ENCODE peak calls at places on chromosomes 12 and 14, in eight cellular contexts. C, A, W, P, D, L, Z and G are unnamed samples. For H3K9me3, H3K36me3 and H3K4me1, the result is how much of the 10 kb centered on the place peaks cover.

GRCh38 chr12:55915481-55915856 is 12.2 kb downstream of the PYM1 start:
- DNase-seq in L (no peak), W (no peak), C (no peak), Z (no peak), P (no peak), A (no peak), D (no peak), G (no peak)

GRCh38 chr14:49971156-49972141 is 78.6 kb downstream of the ARF6 start:
- DNase-seq in A (no peak), L (peak), W (peak), D (peak), C (peak), Z (peak), P (no peak), G (peak)

GRCh38 chr12:58393152-58393551 is 451.8 kb downstream of the ATP23 start:
- DNase-seq in Z (no peak), D (no peak), C (no peak), P (no peak), W (no peak), L (peak), A (no peak), G (no peak)

GRCh38 chr14:106200539-106201310 is 674.3 kb downstream of the TMEM121 start:
- DNase-seq in W (peak), Z (no peak), L (no peak), C (peak), P (no peak), A (no peak), D (no peak), G (no peak)

GRCh38 chr12:89470741-89471504 is 53.7 kb downstream of the GALNT4 start:
- DNase-seq in A (no peak), Z (no peak), P (no peak), W (peak), C (peak), L (peak), D (peak), G (peak)

GRCh38 chr14:72525087-72525909 is 368.6 kb downstream of the DPF3 start:
- DNase-seq in P (no peak), Z (no peak), W (no peak), L (no peak), D (no peak), C (no peak), A (no peak), G (no peak)

GRCh38 chr12:6641131-6641530 is 5.4 kb upstream of the LPAR5 start:
- DNase-seq in Z (no peak), L (no peak), W (no peak), P (no peak), D (no peak), C (no peak), A (no peak), G (no peak)

GRCh38 chr12:49032276-49032675 is 13.7 kb upstream of the PRKAG1 start:
- DNase-seq in W (no peak), D (no peak), P (no peak), C (no peak), Z (no peak), A (no peak), L (no peak), G (no peak)

GRCh38 chr14:103123128-103123633 is at the start of gene TNFAIP2:
- DNase-seq in Z (peak), C (no peak), A (peak), D (peak), W (no peak), L (no peak), P (peak), G (no peak)

GRCh38 chr12:52139579-52140062 is 52.2 kb downstream of the KRT80 start:
- DNase-seq in W (peak), D (no peak), L (peak), Z (peak), P (no peak), A (no peak), C (peak), G (peak)

GRCh38 chr12:46109343-46110219 is 119.2 kb upstream of the SCAF11 start:
- DNase-seq in P (no peak), W (no peak), A (no peak), Z (no peak), L (no peak), D (no peak), C (no peak), G (no peak)

GRCh38 chr14:40312296-40312695 is 880.1 kb upstream of the FBXO33 start:
- DNase-seq in A (no peak), D (no peak), C (no peak), W (no peak), L (no peak), Z (no peak), P (no peak), G (no peak)

GRCh38 chr12:114682920-114683708 is 861 bp downstream of the TBX3 start:
- DNase-seq in A (no peak), L (no peak), Z (peak), D (no peak), P (no peak), C (no peak), W (no peak), G (peak)

GRCh38 chr14:56891226-56891625 is 80.9 kb upstream of the OTX2 start:
- DNase-seq in A (no peak), C (no peak), Z (no peak), W (no peak), L (no peak), P (no peak), D (no peak), G (no peak)

GRCh38 chr14:32449640-32450039 is 120.5 kb downstream of the AKAP6 start:
- DNase-seq in W (no peak), L (no peak), Z (no peak), D (no peak), P (no peak), C (no peak), A (no peak), G (no peak)

GRCh38 chr14:34368115-34368970 is 93.7 kb downstream of the SPTSSA start:
- DNase-seq in C (no peak), W (no peak), L (peak), D (peak), Z (peak), P (no peak), A (no peak), G (peak)

DNA sequence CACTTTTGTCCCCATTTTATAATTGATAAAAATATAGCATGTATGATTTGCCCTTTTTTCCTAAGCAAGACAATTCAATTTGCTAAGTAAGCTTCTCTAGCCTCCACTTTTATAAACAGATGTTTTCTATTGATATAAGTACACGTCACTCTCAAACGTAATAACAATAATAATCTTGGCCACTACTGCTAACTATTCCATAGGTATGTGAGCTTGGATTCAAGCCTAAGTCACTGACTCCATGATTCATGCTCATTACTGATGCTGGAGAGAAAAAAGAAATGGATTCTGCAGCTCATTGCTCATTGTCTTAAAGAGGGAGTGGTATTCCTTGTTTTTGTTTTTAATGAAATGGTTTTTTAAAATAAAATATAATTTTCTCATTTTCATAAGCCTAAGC is 661.0 kb downstream of the GALC start:
- DNase-seq in A (no peak), L (peak), C (no peak), D (peak), P (no peak), W (no peak), Z (no peak), G (no peak)
- H3K9me3 ChIP-seq in A (under half), L (under half), C (under half), D (under half), P (under half), W (under half), Z (under half), G (under half)

DNA sequence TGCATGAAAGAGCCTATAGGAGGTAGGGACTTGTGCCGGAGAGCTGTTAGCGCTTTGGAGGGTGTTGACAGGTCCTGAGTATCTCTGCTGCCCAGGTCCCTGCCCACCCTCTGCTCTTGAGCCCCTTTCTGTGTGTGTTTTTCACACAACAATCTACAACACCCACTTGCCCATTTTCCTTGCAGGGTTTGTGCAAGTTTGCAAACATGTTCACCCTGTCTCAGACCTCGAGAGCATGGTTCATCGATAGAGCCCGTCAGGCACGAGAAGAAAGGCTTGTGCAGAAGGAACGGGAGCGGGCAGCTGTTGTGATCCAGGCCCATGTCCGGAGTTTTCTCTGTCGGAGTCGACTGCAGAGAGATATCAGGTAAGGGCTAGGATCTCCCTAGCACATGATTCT is 5.9 kb downstream of the UBE3B start:
- DNase-seq in A (no peak), C (no peak), L (no peak), W (no peak), D (no peak), Z (no peak), P (no peak), G (no peak)
- H3K36me3 ChIP-seq in A (half or more), C (half or more), L (under half), W (half or more), D (under half), Z (under half), P (half or more), G (under half)

GRCh38 chr14:104805941-104806624 is 5.2 kb downstream of the ZBTB42 start:
- DNase-seq in A (no peak), Z (no peak), P (no peak), W (no peak), C (no peak), L (no peak), D (no peak), G (no peak)
- H3K4me1 ChIP-seq in A (under half), Z (under half), P (under half), W (under half), C (under half), L (under half), D (under half), G (under half)

GRCh38 chr14:47536341-47536740 is 139.1 kb downstream of the MDGA2 start:
- DNase-seq in Z (no peak), W (no peak), D (no peak), L (no peak), P (no peak), A (no peak), C (no peak), G (no peak)
- H3K9me3 ChIP-seq in Z (under half), W (under half), D (under half), L (under half), P (under half), A (under half), C (under half), G (under half)

DNA sequence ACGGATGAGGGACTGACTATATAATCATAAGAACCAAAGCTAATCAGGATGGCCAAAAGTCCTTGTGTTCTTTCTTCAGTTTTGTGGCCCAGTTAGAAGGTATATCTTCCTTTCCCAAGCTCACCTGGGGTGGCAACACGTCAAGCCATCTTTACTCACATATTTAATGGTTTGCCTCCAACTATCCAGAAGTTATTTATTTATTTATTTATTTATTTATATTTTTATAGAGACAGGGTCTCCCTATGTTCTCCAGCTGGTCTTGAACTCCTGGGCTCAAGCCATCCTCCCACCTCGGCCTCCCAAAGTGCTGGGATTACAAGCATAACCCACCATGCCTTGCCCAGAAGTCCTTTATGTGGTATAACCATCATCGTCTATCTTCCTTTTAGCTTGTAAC is 11.8 kb upstream of the SP7 start:
- DNase-seq in C (no peak), A (no peak), Z (no peak), W (no peak), P (no peak), D (no peak), L (no peak), G (no peak)
- H3K36me3 ChIP-seq in C (under half), A (under half), Z (under half), W (under half), P (under half), D (under half), L (under half), G (under half)

GRCh38 chr12:53722450-53723041 is 4.7 kb downstream of the CALCOCO1 start:
- DNase-seq in C (no peak), A (no peak), L (peak), P (no peak), W (no peak), Z (no peak), D (no peak), G (no peak)
- H3K4me1 ChIP-seq in C (under half), A (under half), L (under half), P (under half), W (under half), Z (under half), D (under half), G (under half)

GRCh38 chr12:133083345-133083744 is 2.6 kb downstream of the ZNF140 start:
- DNase-seq in C (no peak), D (no peak), A (no peak), W (no peak), Z (no peak), L (no peak), P (no peak), G (no peak)
- H3K9me3 ChIP-seq in C (half or more), D (under half), A (half or more), W (under half), Z (half or more), L (half or more), P (half or more), G (under half)

GRCh38 chr12:96289067-96289466 is 94.9 kb downstream of the ELK3 start:
- DNase-seq in W (no peak), C (no peak), L (no peak), P (no peak), A (no peak), D (no peak), Z (no peak), G (no peak)
- H3K36me3 ChIP-seq in W (under half), C (half or more), L (under half), P (half or more), A (half or more), D (under half), Z (under half), G (under half)